ENCODE peak calls at places on chromosome 17, in seven cellular contexts. T is SK-N-SH, L is endodermal cell, H is cardiac muscle cell, S is tibial nerve, G is brain microvascular endothelial cell, Y is transverse colon. E is an unnamed sample.

GRCh38 chr17:1626333-1626732 is 2.3 kb downstream of the SLC43A2 start:
- DNase-seq in T (no peak), L (peak; percentile 66), H (no peak), S (no peak), G (no peak), Y (no peak), E (no peak)

GRCh38 chr17:48973806-48974205 is 5.4 kb upstream of the GIP start:
- DNase-seq in T (no peak), L (peak; percentile 61), H (no peak), S (no peak), G (no peak), Y (no peak), E (no peak)

GRCh38 chr17:61766520-61766919 is 96.8 kb downstream of the BRIP1 start:
- DNase-seq in T (no peak), L (no peak), H (no peak), S (no peak), G (no peak), Y (no peak), E (no peak)

GRCh38 chr17:69524854-69525253 is 110.4 kb downstream of the MAP2K6 start:
- DNase-seq in T (no peak), L (no peak), H (no peak), S (no peak), G (no peak), Y (no peak), E (no peak)

GRCh38 chr17:48445248-48445620 is 15.2 kb upstream of the SKAP1 start:
- DNase-seq in T (no peak), L (peak; percentile 35), H (no peak), S (no peak), G (no peak), Y (no peak), E (no peak)

GRCh38 chr17:8875416-8875815 is 7.9 kb upstream of the PIK3R6 start:
- DNase-seq in T (no peak), L (peak; percentile 62), H (no peak), S (no peak), G (no peak), Y (no peak), E (no peak)

GRCh38 chr17:59830007-59830630 is 62.6 kb downstream of the TUBD1 start:
- DNase-seq in T (no peak), L (peak; percentile 58), H (no peak), S (no peak), G (peak; percentile 63), Y (no peak), E (no peak)

GRCh38 chr17:42200702-42201101 is 6.4 kb upstream of the GHDC start:
- DNase-seq in T (peak; percentile 82), L (no peak), H (no peak), S (no peak), G (no peak), Y (peak; percentile 39), E (no peak)

GRCh38 chr17:74493381-74493833 is 27.0 kb downstream of the CD300A start:
- DNase-seq in T (peak; percentile 81), L (peak; percentile 97), H (peak; percentile 77), S (peak; percentile 42), G (peak; percentile 63), Y (peak; percentile 75), E (no peak)

GRCh38 chr17:48681609-48682008 is 40.7 kb downstream of the PRAC1 start:
- DNase-seq in T (no peak), L (peak; percentile 14), H (no peak), S (no peak), G (no peak), Y (no peak), E (no peak)

GRCh38 chr17:74330446-74330845 is 4.4 kb downstream of the KIF19 start:
- DNase-seq in T (no peak), L (no peak), H (no peak), S (peak; percentile 21), G (no peak), Y (no peak), E (no peak)

GRCh38 chr17:75412455-75413317 is 7.2 kb upstream of the GRB2 start:
- DNase-seq in T (peak; percentile 81), L (peak; percentile 95), H (peak; percentile 76), S (peak; percentile 55), G (peak; percentile 47), Y (peak; percentile 72), E (no peak)

GRCh38 chr17:19338031-19338990 is 24.2 kb downstream of the B9D1 start:
- DNase-seq in T (peak; percentile 62), L (peak; percentile 96), H (peak; percentile 61), S (no peak), G (no peak), Y (peak; percentile 73), E (no peak)

GRCh38 chr17:45256114-45256966 is 5.6 kb downstream of the SPATA32 start:
- DNase-seq in T (no peak), L (peak; percentile 85), H (no peak), S (no peak), G (no peak), Y (no peak), E (no peak)
- TF ChIP-seq CTCF in T (no peak), L (peak; percentile 65), H (peak; percentile 12), S (no peak), G (peak; percentile 31), Y (no peak), E (no peak)

DNA sequence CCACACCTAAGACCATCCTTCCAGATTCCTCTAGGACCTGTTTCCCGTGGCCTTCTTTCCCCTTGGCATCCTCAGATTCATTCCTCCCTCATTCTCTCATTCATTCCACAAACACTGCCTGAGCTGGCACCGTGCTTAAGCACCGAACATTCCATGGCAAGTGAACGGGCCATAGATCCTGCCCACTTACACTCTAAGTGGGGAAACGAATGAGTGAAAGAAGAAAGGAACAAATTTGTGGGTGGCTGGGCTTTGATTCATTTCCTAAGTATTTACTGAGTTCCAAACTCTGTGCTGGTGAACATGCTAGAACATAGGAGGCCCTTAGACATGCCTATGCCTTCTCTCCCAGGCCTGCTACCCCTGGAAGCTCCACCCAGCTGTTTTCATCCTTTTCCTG is 30.0 kb downstream of the SRCIN1 start:
- DNase-seq in T (no peak), L (no peak), H (no peak), S (no peak), G (no peak), Y (no peak), E (no peak)
- H3K27ac ChIP-seq in T (no peak overlapping the region), L (no peak overlapping the region), H (no peak overlapping the region), S (no peak overlapping the region), G (no peak overlapping the region), Y (no peak overlapping the region), E (no peak overlapping the region)

GRCh38 chr17:72538443-72538842 is 417.6 kb downstream of the SOX9 start:
- DNase-seq in T (no peak), L (no peak), H (no peak), S (no peak), G (no peak), Y (no peak), E (no peak)

GRCh38 chr17:72536788-72537187 is 416.0 kb downstream of the SOX9 start:
- DNase-seq in T (no peak), L (no peak), H (no peak), S (no peak), G (no peak), Y (no peak), E (no peak)

GRCh38 chr17:72538921-72539352 is 418.1 kb downstream of the SOX9 start:
- DNase-seq in T (no peak), L (peak; percentile 83), H (no peak), S (no peak), G (no peak), Y (peak; percentile 31), E (no peak)

GRCh38 chr17:72542317-72542716 is 421.5 kb downstream of the SOX9 start:
- DNase-seq in T (no peak), L (no peak), H (no peak), S (no peak), G (no peak), Y (no peak), E (no peak)

DNA sequence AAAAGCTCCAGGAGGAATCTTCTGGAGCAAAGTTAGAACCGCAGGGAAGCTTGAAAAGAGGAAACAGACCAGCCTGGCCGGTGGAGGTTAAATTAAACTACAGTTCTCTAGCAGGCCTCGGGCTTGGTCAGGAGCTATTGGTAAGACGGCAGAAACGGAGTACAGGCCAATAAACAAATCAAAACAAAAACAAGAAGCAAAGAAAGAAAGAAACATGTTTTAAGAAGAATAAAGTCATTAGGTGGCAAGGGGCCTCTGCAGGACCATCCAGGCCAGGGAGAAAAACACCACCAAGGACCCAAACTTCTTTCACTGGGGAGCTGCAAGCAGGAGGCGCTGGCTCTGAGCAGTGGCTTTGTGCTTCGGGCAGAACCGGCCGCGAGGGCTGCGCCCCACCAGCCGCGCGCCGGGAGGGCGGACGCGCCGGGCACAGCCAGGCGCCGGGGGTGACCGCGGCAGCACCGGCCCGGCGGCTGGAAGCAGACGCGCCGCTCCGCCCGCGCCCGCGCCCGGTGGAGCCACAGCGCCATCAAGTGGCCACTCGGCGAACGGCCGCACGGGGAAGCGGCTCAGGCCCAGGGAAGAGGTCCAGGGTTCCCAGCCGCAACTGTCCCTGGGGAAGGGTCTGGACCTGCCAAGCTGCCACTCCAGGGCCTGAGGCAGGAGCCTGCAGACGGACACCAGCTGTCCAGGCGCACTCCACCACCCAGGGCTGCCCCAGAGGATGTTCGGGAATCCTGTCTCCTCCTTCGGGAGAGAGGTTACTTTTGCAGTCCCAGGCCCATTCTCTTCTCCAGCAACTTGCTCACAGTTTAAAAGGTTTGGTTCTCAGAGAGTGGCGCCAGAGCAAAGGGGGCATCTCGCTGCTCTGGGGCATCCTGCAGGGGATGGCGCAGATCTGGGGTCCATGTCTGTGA is 419.4 kb downstream of the SOX9 start:
- DNase-seq in T (peak; percentile 99), L (peak; percentile 97), H (peak; percentile 84), S (peak; percentile 67), G (peak; percentile 43), Y (peak; percentile 79), E (no peak)
- TF ChIP-seq CTCF in T (peak; percentile 82), L (peak; percentile 90), H (peak; percentile 70), S (peak; percentile 98), G (peak; percentile 68), Y (peak; percentile 86), E (peak; percentile 90)

GRCh38 chr17:27245230-27245696 is 48.7 kb upstream of the WSB1 start:
- DNase-seq in T (peak; percentile 84), L (peak; percentile 95), H (peak; percentile 73), S (peak; percentile 67), G (peak; percentile 79), Y (peak; percentile 85), E (peak; percentile 58)

GRCh38 chr17:27246537-27246936 is 47.4 kb upstream of the WSB1 start:
- DNase-seq in T (no peak), L (no peak), H (no peak), S (no peak), G (no peak), Y (no peak), E (no peak)

GRCh38 chr17:27242951-27243350 is 51.0 kb upstream of the WSB1 start:
- DNase-seq in T (no peak), L (no peak), H (no peak), S (no peak), G (no peak), Y (no peak), E (no peak)

GRCh38 chr17:27244019-27244418 is 49.9 kb upstream of the WSB1 start:
- DNase-seq in T (no peak), L (no peak), H (no peak), S (no peak), G (no peak), Y (no peak), E (no peak)

DNA sequence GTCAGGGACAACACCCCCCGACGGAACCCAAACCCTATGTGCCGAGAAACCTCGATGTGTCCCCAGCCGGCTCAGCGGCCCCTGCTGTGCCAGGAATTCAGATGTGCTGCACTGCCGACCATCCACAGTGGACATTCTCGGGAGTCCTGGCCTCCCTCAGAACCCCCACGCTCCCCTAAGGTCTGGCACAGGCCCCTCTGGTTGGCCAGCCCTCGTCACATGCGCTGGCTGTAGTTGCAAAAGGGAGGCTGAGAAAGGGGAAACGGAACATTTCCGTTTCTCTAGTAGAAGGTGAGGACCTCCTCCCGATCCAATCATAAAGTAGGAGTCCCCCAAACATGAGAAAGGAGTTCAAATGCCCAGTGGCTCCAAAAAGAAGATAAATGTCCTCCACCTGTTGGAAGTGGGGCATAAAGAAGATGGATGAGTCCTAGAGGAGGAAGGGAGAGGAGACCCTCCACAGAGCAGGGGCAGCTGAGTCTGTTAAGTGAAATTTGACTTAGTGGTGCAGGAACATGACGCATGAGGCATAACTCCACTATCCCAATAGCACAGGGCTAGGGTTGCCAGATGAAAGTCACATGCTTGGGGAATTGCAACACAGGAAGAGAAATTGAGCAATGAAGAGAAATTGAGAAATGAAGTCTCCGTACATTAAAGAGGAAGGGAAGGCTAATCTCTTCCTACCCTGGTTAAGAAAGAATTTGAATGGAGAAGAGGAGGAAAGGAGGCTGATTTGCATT is 49.3 kb upstream of the WSB1 start:
- DNase-seq in T (no peak), L (peak; percentile 83), H (no peak), S (peak; percentile 41), G (peak; percentile 81), Y (peak; percentile 41), E (peak; percentile 48)
- H3K27ac ChIP-seq in T (no peak overlapping the region), L (no peak overlapping the region), H (no peak overlapping the region), S (peak overlapping the region; percentile 92), G (peak overlapping the region; percentile 95), Y (peak overlapping the region; percentile 82), E (peak overlapping the region; percentile 91)

E was measured in thoracic aorta.